ENCODE peak calls at places on chromosomes 11 and 22, in five cellular contexts. P is neural progenitor cell, K is endothelial cell of umbilical vein, Y is GM23248, S is HCT116. V is an unnamed sample.

GRCh38 chr11:112004389-112004788 is 20.8 kb upstream of the DLAT start:
- DNase-seq in S (peak; percentile 10), P (no peak), Y (peak; percentile 9), K (no peak), V (peak; percentile 15)

GRCh38 chr11:69006816-69007215 is 6.2 kb downstream of the MRGPRF start:
- DNase-seq in K (no peak), P (no peak), Y (no peak), S (no peak), V (no peak)

GRCh38 chr11:69088676-69089146 is 40.0 kb downstream of the TPCN2 start:
- DNase-seq in Y (peak; percentile 80), K (peak; percentile 76), S (peak; percentile 75), P (peak; percentile 86), V (peak; percentile 75)

GRCh38 chr11:69055598-69056516 is 7.1 kb downstream of the TPCN2 start:
- DNase-seq in S (no peak), K (no peak), Y (no peak), P (no peak), V (no peak)

GRCh38 chr22:35037089-35037488 is 28.9 kb upstream of the ISX start:
- DNase-seq in P (peak; percentile 65), K (no peak), Y (peak; percentile 2), S (no peak), V (no peak)

GRCh38 chr22:36292823-36293530 is 40.0 kb downstream of the APOL1 start:
- DNase-seq in S (no peak), Y (no peak), P (no peak), K (no peak), V (no peak)

GRCh38 chr11:79503028-79503427 is 62.2 kb upstream of the TENM4 start:
- DNase-seq in K (no peak), Y (peak; percentile 16), S (no peak), P (no peak), V (no peak)

GRCh38 chr11:1825039-1825740 is 9.6 kb upstream of the SYT8 start:
- DNase-seq in K (no peak), S (no peak), Y (no peak), P (peak; percentile 96), V (peak; percentile 84)

GRCh38 chr11:108122166-108122628 is 830 bp downstream of the ACAT1 start:
- DNase-seq in S (no peak), K (no peak), Y (peak; percentile 57), P (peak; percentile 31), V (no peak)

GRCh38 chr11:109236696-109237095 is 185.3 kb upstream of the C11orf87 start:
- DNase-seq in S (no peak), Y (peak; percentile 55), K (no peak), P (no peak), V (no peak)

GRCh38 chr22:30423296-30423958 is 2.1 kb upstream of the MTFP1 start:
- DNase-seq in P (no peak), K (no peak), Y (peak; percentile 81), S (no peak), V (no peak)

GRCh38 chr22:44659140-44659539 is 42.9 kb upstream of the PRR5 start:
- DNase-seq in S (no peak), P (no peak), K (no peak), Y (peak; percentile 84), V (no peak)

GRCh38 chr22:28594784-28595324 is 84.8 kb downstream of the TTC28 start:
- DNase-seq in S (peak; percentile 35), K (peak; percentile 69), Y (peak; percentile 86), P (peak; percentile 74), V (peak; percentile 54)

GRCh38 chr11:58125469-58125868 is at the start of gene OR9I1:
- DNase-seq in P (no peak), S (no peak), K (no peak), Y (peak; percentile 26), V (no peak)

GRCh38 chr22:48574776-48575566 is 1252.7 kb downstream of the BRD1 start:
- DNase-seq in S (no peak), K (no peak), P (peak; percentile 92), Y (peak; percentile 42), V (peak; percentile 58)

GRCh38 chr11:121449123-121449522 is 3.0 kb upstream of the SORL1 start:
- DNase-seq in P (no peak), S (no peak), K (no peak), Y (no peak), V (no peak)

GRCh38 chr11:10379022-10379421 is 74.1 kb downstream of the ADM start:
- DNase-seq in K (peak; percentile 21), S (no peak), P (peak; percentile 55), Y (no peak), V (no peak)

GRCh38 chr11:101090679-101091270 is 38.8 kb downstream of the PGR start:
- DNase-seq in K (no peak), Y (no peak), P (no peak), S (no peak), V (no peak)

GRCh38 chr22:22578702-22579424 is 19.8 kb upstream of the PRAME start:
- DNase-seq in Y (peak; percentile 74), P (no peak), K (no peak), S (no peak), V (no peak)

GRCh38 chr22:43148581-43148980 is 2.8 kb upstream of the TSPO start:
- DNase-seq in K (no peak), S (no peak), P (no peak), Y (no peak), V (no peak)

GRCh38 chr11:11960687-11961086 is 47.7 kb downstream of the DKK3 start:
- DNase-seq in K (no peak), S (no peak), Y (no peak), P (no peak), V (no peak)

GRCh38 chr11:114195981-114196731 is 100.0 kb upstream of the NNMT start:
- DNase-seq in Y (peak; percentile 13), P (no peak), S (no peak), K (no peak), V (no peak)

GRCh38 chr11:35981581-35981980 is 37.7 kb downstream of the LDLRAD3 start:
- DNase-seq in Y (no peak), K (peak; percentile 12), S (no peak), P (no peak), V (no peak)

GRCh38 chr11:36091256-36091811 is 147.5 kb downstream of the LDLRAD3 start:
- DNase-seq in K (peak; percentile 35), S (no peak), P (no peak), Y (no peak), V (no peak)

GRCh38 chr22:49621601-49622210 is 206.0 kb downstream of the BRD1 start:
- DNase-seq in Y (no peak), S (no peak), K (no peak), P (no peak), V (no peak)

GRCh38 chr22:26702906-26703830 is 45.8 kb downstream of the MIAT start:
- DNase-seq in Y (peak; percentile 49), K (no peak), P (no peak), S (no peak), V (no peak)

GRCh38 chr11:44310456-44311272 is 725 bp upstream of the ALX4 start:
- DNase-seq in S (no peak), P (peak; percentile 67), Y (no peak), K (no peak), V (no peak)
- TF ChIP-seq EZH2 in S (no peak), P (peak; percentile 86), Y (peak; percentile 67), K (peak; percentile 61), V (peak; percentile 77)

DNA sequence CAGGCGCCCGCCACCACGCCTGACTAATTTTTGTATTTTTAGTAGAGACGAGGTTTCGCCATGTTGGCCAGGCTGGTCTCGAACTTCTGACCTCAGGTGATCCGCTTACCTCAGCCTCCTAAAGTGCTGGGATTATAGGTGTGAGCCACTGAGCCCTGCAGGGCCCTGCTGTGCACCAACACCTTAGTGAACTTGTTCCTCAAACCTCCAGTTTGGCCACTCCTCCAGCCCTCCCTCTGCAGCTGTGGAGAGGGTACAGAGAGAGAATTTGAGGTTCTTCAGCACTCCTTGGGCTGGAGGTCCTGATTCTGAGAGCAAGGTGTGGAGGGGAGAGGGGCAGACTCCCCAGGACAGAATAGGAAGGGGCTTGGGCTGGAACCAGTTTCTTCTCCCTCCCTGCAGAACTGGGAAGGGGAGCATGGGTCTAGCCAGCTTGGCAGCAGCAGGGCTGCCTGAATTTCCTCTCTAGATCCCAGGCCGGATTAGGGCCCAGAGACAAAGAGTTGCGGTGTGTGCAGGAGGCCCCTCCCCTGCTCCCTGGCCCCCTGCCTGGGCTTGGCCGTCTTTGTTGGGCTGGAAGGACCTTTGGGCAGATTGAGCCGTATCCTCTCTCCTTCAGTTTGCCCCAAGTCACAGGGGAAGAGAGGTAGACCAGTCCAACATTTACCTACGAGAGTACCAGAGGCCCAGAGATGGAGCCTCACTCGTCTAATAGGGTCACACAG is 2.3 kb upstream of the PEX16 start:
- DNase-seq in Y (no peak), P (peak; percentile 85), S (no peak), K (no peak), V (peak; percentile 34)
- TF ChIP-seq EZH2 in Y (no peak), P (no peak), S (no peak), K (no peak), V (no peak)

GRCh38 chr11:46390331-46391171 is 1.0 kb downstream of the CHRM4 start:
- DNase-seq in Y (no peak), S (no peak), P (peak; percentile 39), K (no peak), V (no peak)
- TF ChIP-seq EZH2 in Y (peak; percentile 90), S (no peak), P (peak; percentile 66), K (peak; percentile 90), V (no peak)

GRCh38 chr22:45975266-45976161 is 1.4 kb downstream of the WNT7B start:
- DNase-seq in Y (no peak), P (peak; percentile 60), K (no peak), S (no peak), V (no peak)
- TF ChIP-seq EZH2 in Y (peak; percentile 85), P (peak; percentile 89), K (peak; percentile 99), S (no peak), V (peak; percentile 86)

GRCh38 chr22:18970180-18970947 is 34.3 kb upstream of the PRODH start:
- DNase-seq in K (no peak), S (no peak), P (peak; percentile 86), Y (peak; percentile 47), V (no peak)
- TF ChIP-seq EZH2 in K (peak; percentile 53), S (no peak), P (no peak), Y (no peak), V (no peak)

GRCh38 chr11:120184371-120184945 is 26.4 kb upstream of the OAF start:
- DNase-seq in Y (peak; percentile 52), S (no peak), P (no peak), K (no peak), V (no peak)

GRCh38 chr11:120183701-120184141 is 27.1 kb upstream of the OAF start:
- DNase-seq in S (no peak), K (no peak), Y (no peak), P (no peak), V (no peak)

GRCh38 chr11:120186408-120186798 is 24.4 kb upstream of the OAF start:
- DNase-seq in K (no peak), S (no peak), Y (no peak), P (no peak), V (no peak)

GRCh38 chr11:120185678-120186407 is 25.0 kb upstream of the OAF start:
- DNase-seq in S (no peak), K (no peak), Y (no peak), P (no peak), V (no peak)

GRCh38 chr11:120184946-120185677 is 25.7 kb upstream of the OAF start:
- DNase-seq in P (no peak), S (no peak), Y (peak; percentile 80), K (no peak), V (peak; percentile 93)
- TF ChIP-seq EZH2 in P (no peak), S (no peak), Y (no peak), K (no peak), V (no peak)

GRCh38 chr22:17343766-17344165 is 25.5 kb upstream of the CECR2 start:
- DNase-seq in P (no peak), K (no peak), Y (no peak), S (no peak), V (no peak)
- TF ChIP-seq EZH2 in P (no peak), K (no peak), Y (no peak), S (no peak), V (no peak)

GRCh38 chr11:2883717-2884423 is 1.7 kb downstream of the CDKN1C start:
- DNase-seq in S (no peak), Y (peak; percentile 32), P (peak; percentile 75), K (peak; percentile 21), V (no peak)
- TF ChIP-seq EZH2 in S (no peak), Y (peak; percentile 94), P (peak; percentile 51), K (peak; percentile 93), V (no peak)

V was measured in HepG2.